ENCODE peak calls at places on chromosomes 5 and 9, in eight cellular contexts. I, L, C, G, V, R, A and W are unnamed samples.

GRCh38 chr9:89311346-89312153 is 555 bp downstream of the CKS2 start:
- DNase-seq in A (no peak), L (no peak), I (no peak), V (no peak), R (no peak), C (no peak), G (no peak), W (no peak)

GRCh38 chr5:139180850-139181785 is 17.1 kb downstream of the SIL1 start:
- DNase-seq in G (no peak), V (no peak), R (no peak), I (no peak), C (no peak), A (no peak), L (no peak), W (no peak)

GRCh38 chr9:138020120-138020794 is 142.7 kb downstream of the CACNA1B start:
- DNase-seq in I (no peak), L (peak; percentile 9), V (no peak), C (no peak), A (no peak), R (no peak), G (no peak), W (no peak)

GRCh38 chr9:124079176-124079925 is 67.8 kb downstream of the LHX2 start:
- DNase-seq in I (no peak), R (no peak), L (no peak), C (no peak), V (peak; percentile 66), G (peak; percentile 84), A (no peak), W (no peak)

GRCh38 chr9:125323615-125324014 is 62.0 kb downstream of the GAPVD1 start:
- DNase-seq in C (no peak), I (no peak), A (no peak), V (no peak), G (no peak), L (no peak), R (no peak), W (no peak)

GRCh38 chr5:168346417-168346816 is 55.0 kb downstream of the WWC1 start:
- DNase-seq in I (no peak), C (peak; percentile 53), R (no peak), V (no peak), A (no peak), G (no peak), L (no peak), W (no peak)

GRCh38 chr9:117160254-117160653 is 254.6 kb downstream of the ASTN2 start:
- DNase-seq in C (no peak), R (no peak), G (no peak), V (no peak), A (no peak), L (no peak), I (no peak), W (no peak)

GRCh38 chr5:155919125-155919524 is 407.8 kb upstream of the SGCD start:
- DNase-seq in V (no peak), I (no peak), R (no peak), G (no peak), C (no peak), A (no peak), L (no peak), W (no peak)

GRCh38 chr9:94030318-94031179 is 53.7 kb upstream of the PTPDC1 start:
- DNase-seq in R (peak; percentile 93), V (peak; percentile 66), A (peak; percentile 55), L (peak; percentile 83), C (peak; percentile 87), I (peak; percentile 20), G (peak; percentile 92), W (peak; percentile 58)

GRCh38 chr5:76325876-76326491 is 77.1 kb upstream of the IQGAP2 start:
- DNase-seq in V (no peak), C (no peak), G (no peak), I (no peak), L (peak; percentile 53), A (no peak), R (no peak), W (no peak)

GRCh38 chr5:178590141-178590923 is at the start of gene COL23A1:
- DNase-seq in V (peak; percentile 46), I (no peak), C (peak; percentile 34), R (peak; percentile 56), L (no peak), A (no peak), G (no peak), W (peak; percentile 16)

GRCh38 chr9:34579097-34579818 is 10.3 kb downstream of the CNTFR start:
- DNase-seq in V (no peak), R (peak; percentile 86), A (no peak), C (no peak), G (no peak), L (no peak), I (no peak), W (no peak)
- H3K4me3 ChIP-seq in V (no peak overlapping the region), R (peak overlapping the region; percentile 18), A (no peak overlapping the region), C (no peak overlapping the region), G (no peak overlapping the region), L (no peak overlapping the region), I (no peak overlapping the region), W (no peak overlapping the region)

GRCh38 chr5:31393126-31393525 is 138.8 kb downstream of the DROSHA start:
- DNase-seq in A (no peak), I (no peak), G (no peak), C (no peak), R (no peak), L (no peak), V (no peak), W (no peak)

GRCh38 chr5:31396611-31397295 is 135.1 kb downstream of the DROSHA start:
- DNase-seq in L (no peak), C (no peak), V (no peak), G (no peak), I (no peak), A (no peak), R (no peak), W (no peak)

GRCh38 chr5:31392061-31392460 is 139.8 kb downstream of the DROSHA start:
- DNase-seq in I (no peak), C (no peak), L (no peak), A (no peak), V (no peak), R (no peak), G (no peak), W (no peak)

GRCh38 chr5:31401691-31402090 is 130.2 kb downstream of the DROSHA start:
- DNase-seq in R (no peak), I (no peak), V (no peak), L (no peak), A (no peak), G (no peak), C (no peak), W (no peak)

DNA sequence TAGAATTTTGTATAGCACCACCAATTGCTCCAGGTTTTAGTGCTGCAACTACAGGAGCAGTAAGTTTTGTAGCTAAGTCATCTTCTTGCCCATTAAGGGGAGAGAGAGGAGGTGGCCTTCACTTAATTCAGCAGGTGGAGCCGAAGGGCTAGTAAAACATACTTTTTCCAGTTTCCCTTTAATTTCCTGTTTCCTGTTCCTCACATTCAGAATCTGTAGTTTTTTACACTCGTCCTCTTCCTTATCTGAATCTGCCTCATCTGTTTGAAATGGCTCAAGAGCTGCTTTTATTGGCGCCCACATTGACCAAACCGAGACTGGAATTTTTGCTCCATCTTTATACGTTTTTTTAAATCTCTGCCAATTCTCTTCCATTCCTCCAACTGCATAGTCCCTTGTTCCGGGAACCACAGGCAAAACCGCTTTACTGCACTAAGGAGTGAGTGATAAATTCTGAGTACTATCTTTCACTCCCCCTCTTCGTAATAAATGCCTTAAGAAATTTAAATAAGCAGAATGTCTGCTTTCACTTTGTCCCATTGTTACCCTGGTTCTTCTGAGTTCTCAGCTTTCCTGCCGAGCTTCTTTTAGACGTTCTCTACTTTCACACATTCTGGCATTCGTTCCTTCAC is 133.9 kb downstream of the DROSHA start:
- DNase-seq in R (no peak), C (no peak), I (no peak), G (no peak), A (no peak), V (no peak), L (no peak), W (no peak)
- TF ChIP-seq CTCF in R (no peak), C (no peak), I (no peak), G (no peak), A (no peak), V (no peak), L (no peak), W (peak; percentile 12)

DNA sequence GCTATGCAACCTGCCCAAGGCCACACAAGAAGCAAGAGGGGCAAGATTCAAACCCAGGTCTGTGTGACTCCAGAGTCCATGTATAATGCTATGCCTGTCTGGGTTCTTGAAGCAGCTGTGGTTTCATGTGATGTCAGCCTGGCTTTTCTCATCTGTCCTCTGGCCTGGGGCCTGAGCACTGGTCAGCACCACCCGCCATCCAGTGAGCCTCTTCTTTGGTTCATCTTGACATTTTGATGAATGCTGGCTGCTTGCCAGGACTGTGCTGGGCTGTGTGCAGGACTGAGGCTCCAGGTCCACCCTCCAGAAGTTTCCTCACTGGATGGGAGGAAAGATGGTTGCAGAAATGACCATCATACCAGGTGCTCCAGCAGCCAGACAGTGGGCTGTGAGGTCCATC is 61.5 kb downstream of the TSTD2 start:
- DNase-seq in A (no peak), V (no peak), G (no peak), I (no peak), R (peak; percentile 1), L (no peak), C (no peak), W (no peak)
- H3K4me3 ChIP-seq in A (no peak overlapping the region), V (no peak overlapping the region), G (no peak overlapping the region), I (no peak overlapping the region), R (no peak overlapping the region), L (no peak overlapping the region), C (no peak overlapping the region), W (no peak overlapping the region)

DNA sequence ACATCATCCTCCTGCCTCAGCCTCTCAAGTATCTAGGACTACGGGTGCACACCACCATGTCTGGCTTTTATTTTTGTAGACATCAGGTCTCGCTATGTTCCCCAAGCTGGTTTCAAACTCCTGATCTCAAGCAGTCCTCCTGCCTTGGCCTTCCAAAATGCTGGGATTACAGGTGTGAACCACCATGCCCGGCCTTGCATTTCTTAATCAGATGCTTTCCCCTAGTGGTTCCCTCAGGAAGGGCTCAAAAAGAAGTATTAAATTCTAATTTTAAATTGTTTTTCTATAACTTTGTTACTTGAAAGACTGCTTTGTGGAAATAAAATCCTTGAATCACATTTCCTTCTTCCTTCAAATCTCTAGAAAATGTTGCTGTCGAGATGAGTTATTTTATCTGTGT is 79.5 kb upstream of the ROR2 start:
- DNase-seq in R (no peak), L (no peak), I (no peak), A (no peak), V (no peak), G (no peak), C (no peak), W (no peak)
- TF ChIP-seq CTCF in R (no peak), L (no peak), I (no peak), A (no peak), V (peak; percentile 51), G (no peak), C (no peak), W (peak; percentile 58)

GRCh38 chr5:172983542-172984243 is at the start of gene ATP6V0E1:
- DNase-seq in V (peak; percentile 92), I (peak; percentile 57), A (peak; percentile 85), L (peak; percentile 95), R (peak; percentile 97), G (peak; percentile 98), C (peak; percentile 98), W (peak; percentile 78)
- H3K4me3 ChIP-seq in V (peak within 1 kb of the TSS; percentile 95), I (peak within 1 kb of the TSS; percentile 99), A (peak within 1 kb of the TSS; percentile 87), L (peak within 1 kb of the TSS; percentile 92), R (peak within 1 kb of the TSS; percentile 91), G (peak within 1 kb of the TSS; percentile 96), C (peak within 1 kb of the TSS; percentile 73), W (peak within 1 kb of the TSS; percentile 88)

GRCh38 chr5:34915139-34915855 is at the start of the genes BRIX1 and RAD1:
- DNase-seq in G (peak; percentile 98), C (peak; percentile 98), L (peak; percentile 94), A (peak; percentile 88), V (peak; percentile 96), I (peak; percentile 86), R (peak; percentile 98), W (peak; percentile 93)
- TF ChIP-seq CTCF in G (peak; percentile 52), C (peak; percentile 53), L (no peak), A (no peak), V (peak; percentile 21), I (peak; percentile 32), R (no peak), W (no peak)